ENCODE peak calls at places on chromosomes 1 and 21, in nine cellular contexts. One of them, this sample, is unnamed.

GRCh38 chr1:231274119-231274825 is 33.3 kb downstream of the GNPAT start:
- DNase-seq in kidney epithelial cell: peak; percentile 18
- DNase-seq in CD8-positive, alpha-beta T cell: no peak
- DNase-seq in cardiac muscle cell: no peak
- DNase-seq in AG10803: no peak
- DNase-seq in breast epithelium: no peak
- DNase-seq in spleen: no peak
- DNase-seq in dorsolateral prefrontal cortex: no peak
- DNase-seq in heart left ventricle: no peak
- DNase-seq in this sample: no peak

GRCh38 chr1:229407206-229408026 is 26.5 kb downstream of the ACTA1 start:
- DNase-seq in dorsolateral prefrontal cortex: no peak
- DNase-seq in kidney epithelial cell: no peak
- DNase-seq in cardiac muscle cell: no peak
- DNase-seq in heart left ventricle: peak; percentile 39
- DNase-seq in AG10803: no peak
- DNase-seq in breast epithelium: no peak
- DNase-seq in spleen: no peak
- DNase-seq in CD8-positive, alpha-beta T cell: no peak
- DNase-seq in this sample: no peak

GRCh38 chr1:47703981-47704596 is 266.2 kb downstream of the FOXD2 start:
- DNase-seq in heart left ventricle: no peak
- DNase-seq in CD8-positive, alpha-beta T cell: no peak
- DNase-seq in dorsolateral prefrontal cortex: no peak
- DNase-seq in cardiac muscle cell: no peak
- DNase-seq in kidney epithelial cell: no peak
- DNase-seq in breast epithelium: no peak
- DNase-seq in spleen: no peak
- DNase-seq in AG10803: peak; percentile 83
- DNase-seq in this sample: no peak

GRCh38 chr1:43206721-43207228 is 34.6 kb downstream of the CFAP57 start:
- DNase-seq in dorsolateral prefrontal cortex: no peak
- DNase-seq in kidney epithelial cell: peak; percentile 90
- DNase-seq in heart left ventricle: peak; percentile 56
- DNase-seq in spleen: no peak
- DNase-seq in cardiac muscle cell: peak; percentile 97
- DNase-seq in AG10803: peak; percentile 99
- DNase-seq in CD8-positive, alpha-beta T cell: no peak
- DNase-seq in breast epithelium: no peak
- DNase-seq in this sample: no peak

GRCh38 chr1:114756949-114757454 is 782 bp downstream of the CSDE1 start:
- DNase-seq in kidney epithelial cell: no peak
- DNase-seq in dorsolateral prefrontal cortex: no peak
- DNase-seq in breast epithelium: no peak
- DNase-seq in spleen: peak; percentile 87
- DNase-seq in CD8-positive, alpha-beta T cell: no peak
- DNase-seq in heart left ventricle: peak; percentile 40
- DNase-seq in AG10803: peak; percentile 60
- DNase-seq in cardiac muscle cell: peak; percentile 68
- DNase-seq in this sample: no peak

GRCh38 chr1:51898090-51898734 is 19.7 kb upstream of the NRDC start:
- DNase-seq in CD8-positive, alpha-beta T cell: no peak
- DNase-seq in AG10803: peak; percentile 97
- DNase-seq in dorsolateral prefrontal cortex: no peak
- DNase-seq in kidney epithelial cell: peak; percentile 52
- DNase-seq in breast epithelium: no peak
- DNase-seq in heart left ventricle: no peak
- DNase-seq in spleen: no peak
- DNase-seq in cardiac muscle cell: peak; percentile 77
- DNase-seq in this sample: no peak

GRCh38 chr1:33872681-33873080 is 8.8 kb downstream of the HMGB4 start:
- DNase-seq in CD8-positive, alpha-beta T cell: no peak
- DNase-seq in kidney epithelial cell: peak; percentile 12
- DNase-seq in heart left ventricle: no peak
- DNase-seq in breast epithelium: no peak
- DNase-seq in spleen: no peak
- DNase-seq in dorsolateral prefrontal cortex: no peak
- DNase-seq in AG10803: peak; percentile 48
- DNase-seq in cardiac muscle cell: no peak
- DNase-seq in this sample: no peak

GRCh38 chr1:68706639-68707317 is 209.9 kb upstream of the DEPDC1 start:
- DNase-seq in kidney epithelial cell: no peak
- DNase-seq in heart left ventricle: no peak
- DNase-seq in CD8-positive, alpha-beta T cell: no peak
- DNase-seq in AG10803: no peak
- DNase-seq in dorsolateral prefrontal cortex: no peak
- DNase-seq in spleen: no peak
- DNase-seq in breast epithelium: no peak
- DNase-seq in cardiac muscle cell: no peak
- DNase-seq in this sample: no peak

GRCh38 chr21:46346296-46347202 is 22.6 kb downstream of the PCNT start:
- DNase-seq in heart left ventricle: no peak
- DNase-seq in AG10803: no peak
- DNase-seq in kidney epithelial cell: no peak
- DNase-seq in CD8-positive, alpha-beta T cell: no peak
- DNase-seq in breast epithelium: no peak
- DNase-seq in spleen: no peak
- DNase-seq in dorsolateral prefrontal cortex: no peak
- DNase-seq in cardiac muscle cell: no peak
- DNase-seq in this sample: no peak

GRCh38 chr1:55970711-55971110 is 608.7 kb downstream of the PLPP3 start:
- DNase-seq in dorsolateral prefrontal cortex: no peak
- DNase-seq in breast epithelium: no peak
- DNase-seq in heart left ventricle: no peak
- DNase-seq in CD8-positive, alpha-beta T cell: no peak
- DNase-seq in spleen: no peak
- DNase-seq in AG10803: peak; percentile 97
- DNase-seq in kidney epithelial cell: no peak
- DNase-seq in cardiac muscle cell: peak; percentile 34
- DNase-seq in this sample: no peak

GRCh38 chr1:47387921-47388509 is 28.1 kb upstream of the FOXE3 start:
- DNase-seq in kidney epithelial cell: no peak
- DNase-seq in spleen: no peak
- DNase-seq in dorsolateral prefrontal cortex: no peak
- DNase-seq in cardiac muscle cell: no peak
- DNase-seq in AG10803: peak; percentile 40
- DNase-seq in breast epithelium: no peak
- DNase-seq in heart left ventricle: no peak
- DNase-seq in CD8-positive, alpha-beta T cell: no peak
- DNase-seq in this sample: no peak

GRCh38 chr1:50985094-50985493 is 15.0 kb downstream of the CDKN2C start:
- DNase-seq in kidney epithelial cell: no peak
- DNase-seq in cardiac muscle cell: no peak
- DNase-seq in breast epithelium: no peak
- DNase-seq in dorsolateral prefrontal cortex: no peak
- DNase-seq in heart left ventricle: no peak
- DNase-seq in AG10803: no peak
- DNase-seq in spleen: no peak
- DNase-seq in CD8-positive, alpha-beta T cell: no peak
- DNase-seq in this sample: no peak

GRCh38 chr1:212188599-212189351 is 96.4 kb upstream of the PPP2R5A start:
- DNase-seq in heart left ventricle: no peak
- DNase-seq in kidney epithelial cell: no peak
- DNase-seq in AG10803: no peak
- DNase-seq in dorsolateral prefrontal cortex: no peak
- DNase-seq in spleen: no peak
- DNase-seq in breast epithelium: no peak
- DNase-seq in CD8-positive, alpha-beta T cell: no peak
- DNase-seq in cardiac muscle cell: no peak
- DNase-seq in this sample: no peak

GRCh38 chr1:240888039-240888786 is 276.3 kb upstream of the GREM2 start:
- DNase-seq in cardiac muscle cell: no peak
- DNase-seq in dorsolateral prefrontal cortex: no peak
- DNase-seq in heart left ventricle: no peak
- DNase-seq in AG10803: no peak
- DNase-seq in breast epithelium: no peak
- DNase-seq in kidney epithelial cell: peak; percentile 1
- DNase-seq in CD8-positive, alpha-beta T cell: no peak
- DNase-seq in spleen: no peak
- DNase-seq in this sample: peak; percentile 53

GRCh38 chr1:54800899-54801759 is at the start of gene TTC22:
- DNase-seq in dorsolateral prefrontal cortex: no peak
- DNase-seq in spleen: peak; percentile 94
- DNase-seq in kidney epithelial cell: no peak
- DNase-seq in CD8-positive, alpha-beta T cell: peak; percentile 62
- DNase-seq in AG10803: no peak
- DNase-seq in breast epithelium: peak; percentile 76
- DNase-seq in heart left ventricle: no peak
- DNase-seq in cardiac muscle cell: no peak
- DNase-seq in this sample: peak; percentile 77

GRCh38 chr1:227885648-227886502 is 61.9 kb downstream of the WNT9A start:
- DNase-seq in cardiac muscle cell: peak; percentile 68
- DNase-seq in kidney epithelial cell: peak; percentile 23
- DNase-seq in dorsolateral prefrontal cortex: peak; percentile 25
- DNase-seq in breast epithelium: no peak
- DNase-seq in spleen: peak; percentile 76
- DNase-seq in CD8-positive, alpha-beta T cell: no peak
- DNase-seq in AG10803: peak; percentile 35
- DNase-seq in heart left ventricle: peak; percentile 73
- DNase-seq in this sample: peak; percentile 0

GRCh38 chr21:42237577-42237976 is 18.6 kb downstream of the ABCG1 start:
- DNase-seq in CD8-positive, alpha-beta T cell: no peak
- DNase-seq in AG10803: no peak
- DNase-seq in breast epithelium: no peak
- DNase-seq in spleen: no peak
- DNase-seq in cardiac muscle cell: no peak
- DNase-seq in dorsolateral prefrontal cortex: no peak
- DNase-seq in heart left ventricle: no peak
- DNase-seq in kidney epithelial cell: no peak
- DNase-seq in this sample: peak; percentile 51

GRCh38 chr1:228282329-228283042 is 74.6 kb downstream of the OBSCN start:
- DNase-seq in breast epithelium: peak; percentile 35
- DNase-seq in cardiac muscle cell: no peak
- DNase-seq in heart left ventricle: peak; percentile 37
- DNase-seq in CD8-positive, alpha-beta T cell: no peak
- DNase-seq in dorsolateral prefrontal cortex: peak; percentile 14
- DNase-seq in kidney epithelial cell: peak; percentile 25
- DNase-seq in AG10803: no peak
- DNase-seq in spleen: peak; percentile 61
- DNase-seq in this sample: no peak

GRCh38 chr21:33543505-33544129 is 779 bp downstream of the SON start:
- DNase-seq in kidney epithelial cell: no peak
- DNase-seq in cardiac muscle cell: no peak
- DNase-seq in breast epithelium: peak; percentile 71
- DNase-seq in CD8-positive, alpha-beta T cell: peak; percentile 50
- DNase-seq in spleen: peak; percentile 94
- DNase-seq in AG10803: no peak
- DNase-seq in heart left ventricle: no peak
- DNase-seq in dorsolateral prefrontal cortex: no peak
- DNase-seq in this sample: peak; percentile 79

GRCh38 chr1:66402194-66402593 is 131.8 kb upstream of the SGIP1 start:
- DNase-seq in cardiac muscle cell: peak; percentile 69
- DNase-seq in heart left ventricle: peak; percentile 91
- DNase-seq in spleen: peak; percentile 88
- DNase-seq in CD8-positive, alpha-beta T cell: no peak
- DNase-seq in AG10803: peak; percentile 78
- DNase-seq in breast epithelium: no peak
- DNase-seq in kidney epithelial cell: no peak
- DNase-seq in dorsolateral prefrontal cortex: peak; percentile 35
- DNase-seq in this sample: peak; percentile 94

GRCh38 chr1:53697671-53698380 is 41.1 kb downstream of the GLIS1 start:
- DNase-seq in CD8-positive, alpha-beta T cell: no peak
- DNase-seq in kidney epithelial cell: no peak
- DNase-seq in breast epithelium: no peak
- DNase-seq in spleen: peak; percentile 37
- DNase-seq in heart left ventricle: no peak
- DNase-seq in dorsolateral prefrontal cortex: no peak
- DNase-seq in cardiac muscle cell: peak; percentile 33
- DNase-seq in AG10803: peak; percentile 69
- DNase-seq in this sample: no peak

GRCh38 chr1:58288624-58289142 is 257.8 kb downstream of the OMA1 start:
- DNase-seq in spleen: no peak
- DNase-seq in CD8-positive, alpha-beta T cell: no peak
- DNase-seq in breast epithelium: no peak
- DNase-seq in heart left ventricle: no peak
- DNase-seq in AG10803: no peak
- DNase-seq in kidney epithelial cell: no peak
- DNase-seq in dorsolateral prefrontal cortex: no peak
- DNase-seq in cardiac muscle cell: no peak
- DNase-seq in this sample: no peak

DNA sequence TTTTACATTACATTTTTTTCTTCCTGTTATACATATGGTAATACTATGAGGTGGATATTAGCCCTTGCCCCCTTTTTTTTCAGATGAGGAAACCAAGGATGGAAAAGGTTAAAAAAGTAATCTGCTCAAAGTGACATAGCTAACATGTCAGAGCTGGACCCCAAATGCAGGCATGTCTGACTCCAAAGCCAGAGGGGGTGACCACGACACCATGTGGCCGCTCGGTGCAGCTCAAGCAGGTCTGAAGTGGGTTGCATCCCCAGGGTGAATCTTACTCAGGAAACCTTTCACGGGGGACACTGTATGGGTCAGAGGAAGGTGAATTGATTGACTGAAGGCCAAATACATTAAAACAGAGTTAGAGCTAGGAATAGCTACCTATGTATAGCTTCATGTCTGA is 34.8 kb downstream of the CD34 start:
- DNase-seq in kidney epithelial cell: no peak
- DNase-seq in breast epithelium: no peak
- DNase-seq in heart left ventricle: no peak
- DNase-seq in dorsolateral prefrontal cortex: no peak
- DNase-seq in spleen: no peak
- DNase-seq in CD8-positive, alpha-beta T cell: no peak
- DNase-seq in AG10803: no peak
- DNase-seq in cardiac muscle cell: no peak
- DNase-seq in this sample: peak; percentile 54
- TF ChIP-seq CTCF in kidney epithelial cell: no peak
- TF ChIP-seq CTCF in breast epithelium: no peak
- TF ChIP-seq CTCF in heart left ventricle: no peak
- TF ChIP-seq CTCF in dorsolateral prefrontal cortex: peak; percentile 17
- TF ChIP-seq CTCF in spleen: peak; percentile 31
- TF ChIP-seq CTCF in CD8-positive, alpha-beta T cell: no peak
- TF ChIP-seq CTCF in AG10803: peak; percentile 18
- TF ChIP-seq CTCF in cardiac muscle cell: peak; percentile 23
- TF ChIP-seq CTCF in this sample: peak; percentile 55

GRCh38 chr1:107450899-107451664 is 310.2 kb downstream of the NTNG1 start:
- DNase-seq in CD8-positive, alpha-beta T cell: no peak
- DNase-seq in breast epithelium: no peak
- DNase-seq in kidney epithelial cell: no peak
- DNase-seq in dorsolateral prefrontal cortex: no peak
- DNase-seq in AG10803: no peak
- DNase-seq in heart left ventricle: no peak
- DNase-seq in spleen: no peak
- DNase-seq in cardiac muscle cell: no peak
- DNase-seq in this sample: peak; percentile 76
- H3K4me3 ChIP-seq in CD8-positive, alpha-beta T cell: no peak overlapping the region
- H3K4me3 ChIP-seq in breast epithelium: no peak overlapping the region
- H3K4me3 ChIP-seq in kidney epithelial cell: no peak overlapping the region
- H3K4me3 ChIP-seq in dorsolateral prefrontal cortex: no peak overlapping the region
- H3K4me3 ChIP-seq in AG10803: no peak overlapping the region
- H3K4me3 ChIP-seq in heart left ventricle: no peak overlapping the region
- H3K4me3 ChIP-seq in spleen: no peak overlapping the region
- H3K4me3 ChIP-seq in cardiac muscle cell: no peak overlapping the region
- H3K4me3 ChIP-seq in this sample: peak overlapping the region; percentile 53

GRCh38 chr1:154503898-154504297 is 1.7 kb upstream of the SHE start:
- DNase-seq in breast epithelium: no peak
- DNase-seq in AG10803: no peak
- DNase-seq in CD8-positive, alpha-beta T cell: no peak
- DNase-seq in kidney epithelial cell: no peak
- DNase-seq in cardiac muscle cell: no peak
- DNase-seq in dorsolateral prefrontal cortex: no peak
- DNase-seq in heart left ventricle: no peak
- DNase-seq in spleen: no peak
- DNase-seq in this sample: no peak
- TF ChIP-seq CTCF in breast epithelium: no peak
- TF ChIP-seq CTCF in AG10803: no peak
- TF ChIP-seq CTCF in CD8-positive, alpha-beta T cell: no peak
- TF ChIP-seq CTCF in kidney epithelial cell: no peak
- TF ChIP-seq CTCF in cardiac muscle cell: no peak
- TF ChIP-seq CTCF in dorsolateral prefrontal cortex: no peak
- TF ChIP-seq CTCF in heart left ventricle: no peak
- TF ChIP-seq CTCF in spleen: no peak
- TF ChIP-seq CTCF in this sample: no peak

GRCh38 chr21:32336711-32337110 is 38.1 kb downstream of the MRAP start:
- DNase-seq in cardiac muscle cell: peak; percentile 13
- DNase-seq in heart left ventricle: no peak
- DNase-seq in spleen: no peak
- DNase-seq in breast epithelium: no peak
- DNase-seq in CD8-positive, alpha-beta T cell: no peak
- DNase-seq in AG10803: peak; percentile 51
- DNase-seq in dorsolateral prefrontal cortex: peak; percentile 60
- DNase-seq in kidney epithelial cell: no peak
- DNase-seq in this sample: no peak
- H3K4me3 ChIP-seq in cardiac muscle cell: no peak overlapping the region
- H3K4me3 ChIP-seq in heart left ventricle: no peak overlapping the region
- H3K4me3 ChIP-seq in spleen: no peak overlapping the region
- H3K4me3 ChIP-seq in breast epithelium: no peak overlapping the region
- H3K4me3 ChIP-seq in CD8-positive, alpha-beta T cell: no peak overlapping the region
- H3K4me3 ChIP-seq in AG10803: no peak overlapping the region
- H3K4me3 ChIP-seq in dorsolateral prefrontal cortex: peak overlapping the region; percentile 23
- H3K4me3 ChIP-seq in kidney epithelial cell: no peak overlapping the region
- H3K4me3 ChIP-seq in this sample: no peak overlapping the region

This sample was measured in GM12865.